ENCODE peak calls at places on chromosomes 4 and X, in four cellular contexts. Y is LoVo; Z is A172; Q is activated CD4-positive, CD25-positive, alpha-beta regulatory T cell. B is an unnamed sample.

GRCh38 chr4:106806158-106806797 is 229.8 kb downstream of the DKK2 start:
- DNase-seq in Z (no peak), Q (no peak), Y (no peak), B (no peak)

GRCh38 chrX:128901018-128901417 is 622.3 kb downstream of the SMARCA1 start:
- DNase-seq in Z (no peak), Q (no peak), Y (no peak), B (no peak)

GRCh38 chrX:19303216-19303880 is 40.4 kb upstream of the PDHA1 start:
- DNase-seq in Z (peak), Q (no peak), Y (no peak), B (no peak)

GRCh38 chr4:185463541-185463940 is 8.0 kb downstream of the CCDC110 start:
- DNase-seq in Z (no peak), Y (no peak), Q (no peak), B (no peak)

GRCh38 chrX:12210921-12211320 is 72.6 kb downstream of the FRMPD4 start:
- DNase-seq in Z (peak), Y (peak), Q (no peak), B (no peak)

GRCh38 chr4:85780664-85781063 is 305.7 kb downstream of the ARHGAP24 start:
- DNase-seq in Y (no peak), Z (no peak), Q (no peak), B (no peak)

GRCh38 chr4:127239902-127240575 is 392.7 kb upstream of the INTU start:
- DNase-seq in Y (no peak), Z (no peak), Q (no peak), B (no peak)

GRCh38 chrX:111608724-111609123 is 72.2 kb upstream of the ALG13 start:
- DNase-seq in Y (no peak), Q (no peak), Z (no peak), B (no peak)

GRCh38 chr4:147846318-147847135 is 114.6 kb downstream of the ARHGAP10 start:
- DNase-seq in Y (no peak), Z (no peak), Q (no peak), B (no peak)

GRCh38 chrX:38806875-38807601 is 5.8 kb downstream of the MID1IP1 start:
- DNase-seq in Q (no peak), Z (no peak), Y (peak), B (no peak)

GRCh38 chr4:117783716-117784115 is 250.6 kb upstream of the NDST3 start:
- DNase-seq in Z (peak), Q (no peak), Y (no peak), B (no peak)

GRCh38 chrX:30787012-30787411 is 102.0 kb downstream of the TAB3 start:
- DNase-seq in Z (no peak), Q (no peak), Y (no peak), B (no peak)

GRCh38 chrX:12984629-12985303 is 9.9 kb downstream of the TMSB4X start:
- DNase-seq in Y (peak), Z (peak), Q (peak), B (no peak)

GRCh38 chr4:182142146-182143085 is 100.8 kb upstream of the TENM3 start:
- DNase-seq in Y (peak), Z (peak), Q (no peak), B (no peak)

GRCh38 chr4:140875751-140876389 is 119.7 kb upstream of the TBC1D9 start:
- DNase-seq in Q (no peak), Z (no peak), Y (no peak), B (no peak)

GRCh38 chr4:98452091-98452490 is 190.9 kb downstream of the RAP1GDS1 start:
- DNase-seq in Z (no peak), Y (no peak), Q (no peak), B (no peak)

GRCh38 chr4:104015680-104016079 is 295.9 kb upstream of the TACR3 start:
- DNase-seq in Y (no peak), Z (peak), Q (no peak), B (no peak)